ENCODE peak calls at places on chromosomes 7 and 10, in ten cellular contexts. One of them, this sample, is unnamed.

GRCh38 chr7:45990276-45990675 is 69.2 kb upstream of the IGFBP3 start:
- DNase-seq in MCF 10A: no peak
- DNase-seq in brain microvascular endothelial cell: no peak
- DNase-seq in endothelial cell: no peak
- DNase-seq in activated CD8-positive, alpha-beta T cell treated with anti-CD3 and anti-CD28 coated beads for 36 hours: no peak
- DNase-seq in fibroblast of pulmonary artery: no peak
- DNase-seq in dorsolateral prefrontal cortex: no peak
- DNase-seq in heart right ventricle: no peak
- DNase-seq in transverse colon: no peak
- DNase-seq in cardiac muscle cell: no peak
- DNase-seq in this sample: no peak

GRCh38 chr7:66167773-66168367 is 37.3 kb upstream of the TPST1 start:
- DNase-seq in heart right ventricle: no peak
- DNase-seq in endothelial cell: no peak
- DNase-seq in transverse colon: no peak
- DNase-seq in MCF 10A: peak; percentile 29
- DNase-seq in activated CD8-positive, alpha-beta T cell treated with anti-CD3 and anti-CD28 coated beads for 36 hours: no peak
- DNase-seq in cardiac muscle cell: no peak
- DNase-seq in brain microvascular endothelial cell: peak; percentile 78
- DNase-seq in fibroblast of pulmonary artery: peak; percentile 93
- DNase-seq in dorsolateral prefrontal cortex: no peak
- DNase-seq in this sample: no peak

GRCh38 chr10:2212196-2212719 is 474.9 kb upstream of the ADARB2 start:
- DNase-seq in MCF 10A: no peak
- DNase-seq in fibroblast of pulmonary artery: no peak
- DNase-seq in brain microvascular endothelial cell: no peak
- DNase-seq in dorsolateral prefrontal cortex: no peak
- DNase-seq in endothelial cell: no peak
- DNase-seq in cardiac muscle cell: no peak
- DNase-seq in activated CD8-positive, alpha-beta T cell treated with anti-CD3 and anti-CD28 coated beads for 36 hours: no peak
- DNase-seq in transverse colon: no peak
- DNase-seq in heart right ventricle: no peak
- DNase-seq in this sample: no peak

GRCh38 chr10:46234431-46235060 is 52.3 kb upstream of the ANTXRL start:
- DNase-seq in MCF 10A: no peak
- DNase-seq in fibroblast of pulmonary artery: no peak
- DNase-seq in cardiac muscle cell: no peak
- DNase-seq in activated CD8-positive, alpha-beta T cell treated with anti-CD3 and anti-CD28 coated beads for 36 hours: no peak
- DNase-seq in brain microvascular endothelial cell: no peak
- DNase-seq in heart right ventricle: peak; percentile 2
- DNase-seq in transverse colon: no peak
- DNase-seq in endothelial cell: peak; percentile 1
- DNase-seq in dorsolateral prefrontal cortex: no peak
- DNase-seq in this sample: peak; percentile 15

GRCh38 chr10:95304463-95304862 is 13.7 kb upstream of the PDLIM1 start:
- DNase-seq in MCF 10A: no peak
- DNase-seq in brain microvascular endothelial cell: no peak
- DNase-seq in transverse colon: no peak
- DNase-seq in endothelial cell: no peak
- DNase-seq in fibroblast of pulmonary artery: no peak
- DNase-seq in activated CD8-positive, alpha-beta T cell treated with anti-CD3 and anti-CD28 coated beads for 36 hours: no peak
- DNase-seq in dorsolateral prefrontal cortex: no peak
- DNase-seq in heart right ventricle: no peak
- DNase-seq in cardiac muscle cell: no peak
- DNase-seq in this sample: no peak

GRCh38 chr10:129550658-129551057 is 83.6 kb downstream of the MGMT start:
- DNase-seq in dorsolateral prefrontal cortex: no peak
- DNase-seq in heart right ventricle: no peak
- DNase-seq in activated CD8-positive, alpha-beta T cell treated with anti-CD3 and anti-CD28 coated beads for 36 hours: no peak
- DNase-seq in brain microvascular endothelial cell: no peak
- DNase-seq in transverse colon: no peak
- DNase-seq in fibroblast of pulmonary artery: no peak
- DNase-seq in MCF 10A: no peak
- DNase-seq in endothelial cell: no peak
- DNase-seq in cardiac muscle cell: no peak
- DNase-seq in this sample: no peak

GRCh38 chr10:115761166-115761565 is 511.8 kb downstream of the GFRA1 start:
- DNase-seq in endothelial cell: no peak
- DNase-seq in brain microvascular endothelial cell: no peak
- DNase-seq in cardiac muscle cell: no peak
- DNase-seq in MCF 10A: no peak
- DNase-seq in activated CD8-positive, alpha-beta T cell treated with anti-CD3 and anti-CD28 coated beads for 36 hours: no peak
- DNase-seq in dorsolateral prefrontal cortex: no peak
- DNase-seq in transverse colon: no peak
- DNase-seq in heart right ventricle: no peak
- DNase-seq in fibroblast of pulmonary artery: no peak
- DNase-seq in this sample: no peak

GRCh38 chr7:114988755-114989154 is 66.9 kb downstream of the MDFIC start:
- DNase-seq in MCF 10A: peak; percentile 73
- DNase-seq in brain microvascular endothelial cell: peak; percentile 82
- DNase-seq in transverse colon: peak; percentile 15
- DNase-seq in fibroblast of pulmonary artery: peak; percentile 69
- DNase-seq in cardiac muscle cell: no peak
- DNase-seq in endothelial cell: no peak
- DNase-seq in dorsolateral prefrontal cortex: no peak
- DNase-seq in heart right ventricle: peak; percentile 54
- DNase-seq in activated CD8-positive, alpha-beta T cell treated with anti-CD3 and anti-CD28 coated beads for 36 hours: no peak
- DNase-seq in this sample: no peak

GRCh38 chr7:76247938-76248337 is 46.2 kb downstream of the SRRM3 start:
- DNase-seq in activated CD8-positive, alpha-beta T cell treated with anti-CD3 and anti-CD28 coated beads for 36 hours: no peak
- DNase-seq in MCF 10A: no peak
- DNase-seq in endothelial cell: no peak
- DNase-seq in brain microvascular endothelial cell: no peak
- DNase-seq in transverse colon: no peak
- DNase-seq in cardiac muscle cell: no peak
- DNase-seq in heart right ventricle: no peak
- DNase-seq in fibroblast of pulmonary artery: no peak
- DNase-seq in dorsolateral prefrontal cortex: no peak
- DNase-seq in this sample: no peak

GRCh38 chr10:85778074-85778473 is 588.5 kb downstream of the GRID1 start:
- DNase-seq in dorsolateral prefrontal cortex: no peak
- DNase-seq in endothelial cell: no peak
- DNase-seq in heart right ventricle: no peak
- DNase-seq in transverse colon: no peak
- DNase-seq in activated CD8-positive, alpha-beta T cell treated with anti-CD3 and anti-CD28 coated beads for 36 hours: no peak
- DNase-seq in fibroblast of pulmonary artery: no peak
- DNase-seq in brain microvascular endothelial cell: no peak
- DNase-seq in MCF 10A: no peak
- DNase-seq in cardiac muscle cell: no peak
- DNase-seq in this sample: no peak

GRCh38 chr10:133567609-133568286 is 2.4 kb upstream of the SYCE1 start:
- DNase-seq in dorsolateral prefrontal cortex: no peak
- DNase-seq in brain microvascular endothelial cell: no peak
- DNase-seq in heart right ventricle: no peak
- DNase-seq in cardiac muscle cell: no peak
- DNase-seq in MCF 10A: no peak
- DNase-seq in transverse colon: no peak
- DNase-seq in endothelial cell: no peak
- DNase-seq in fibroblast of pulmonary artery: no peak
- DNase-seq in activated CD8-positive, alpha-beta T cell treated with anti-CD3 and anti-CD28 coated beads for 36 hours: no peak
- DNase-seq in this sample: no peak

GRCh38 chr7:1567082-1567771 is 2.6 kb downstream of the PSMG3 start:
- DNase-seq in MCF 10A: peak; percentile 49
- DNase-seq in endothelial cell: no peak
- DNase-seq in heart right ventricle: no peak
- DNase-seq in cardiac muscle cell: no peak
- DNase-seq in fibroblast of pulmonary artery: no peak
- DNase-seq in brain microvascular endothelial cell: peak; percentile 72
- DNase-seq in transverse colon: peak; percentile 55
- DNase-seq in dorsolateral prefrontal cortex: peak; percentile 62
- DNase-seq in activated CD8-positive, alpha-beta T cell treated with anti-CD3 and anti-CD28 coated beads for 36 hours: no peak
- DNase-seq in this sample: no peak

GRCh38 chr10:1461016-1461415 is 276.3 kb downstream of the ADARB2 start:
- DNase-seq in transverse colon: no peak
- DNase-seq in dorsolateral prefrontal cortex: no peak
- DNase-seq in cardiac muscle cell: no peak
- DNase-seq in brain microvascular endothelial cell: no peak
- DNase-seq in endothelial cell: no peak
- DNase-seq in activated CD8-positive, alpha-beta T cell treated with anti-CD3 and anti-CD28 coated beads for 36 hours: no peak
- DNase-seq in heart right ventricle: no peak
- DNase-seq in MCF 10A: no peak
- DNase-seq in fibroblast of pulmonary artery: no peak
- DNase-seq in this sample: no peak

GRCh38 chr10:52778511-52779392 is 6.2 kb upstream of the MBL2 start:
- DNase-seq in MCF 10A: peak; percentile 21
- DNase-seq in endothelial cell: peak; percentile 27
- DNase-seq in dorsolateral prefrontal cortex: no peak
- DNase-seq in transverse colon: no peak
- DNase-seq in heart right ventricle: no peak
- DNase-seq in activated CD8-positive, alpha-beta T cell treated with anti-CD3 and anti-CD28 coated beads for 36 hours: no peak
- DNase-seq in fibroblast of pulmonary artery: peak; percentile 57
- DNase-seq in cardiac muscle cell: peak; percentile 17
- DNase-seq in brain microvascular endothelial cell: peak; percentile 36
- DNase-seq in this sample: no peak
- TF ChIP-seq CTCF in MCF 10A: peak; percentile 15
- TF ChIP-seq CTCF in endothelial cell: peak; percentile 68
- TF ChIP-seq CTCF in dorsolateral prefrontal cortex: peak; percentile 52
- TF ChIP-seq CTCF in transverse colon: no peak
- TF ChIP-seq CTCF in heart right ventricle: peak; percentile 48
- TF ChIP-seq CTCF in activated CD8-positive, alpha-beta T cell treated with anti-CD3 and anti-CD28 coated beads for 36 hours: peak; percentile 21
- TF ChIP-seq CTCF in fibroblast of pulmonary artery: peak; percentile 75
- TF ChIP-seq CTCF in cardiac muscle cell: peak; percentile 93
- TF ChIP-seq CTCF in brain microvascular endothelial cell: peak; percentile 89
- TF ChIP-seq CTCF in this sample: peak; percentile 23

GRCh38 chr10:106360870-106361269 is 803.6 kb downstream of the SORCS1 start:
- DNase-seq in brain microvascular endothelial cell: peak; percentile 53
- DNase-seq in transverse colon: no peak
- DNase-seq in heart right ventricle: no peak
- DNase-seq in MCF 10A: peak; percentile 94
- DNase-seq in activated CD8-positive, alpha-beta T cell treated with anti-CD3 and anti-CD28 coated beads for 36 hours: no peak
- DNase-seq in endothelial cell: no peak
- DNase-seq in fibroblast of pulmonary artery: peak; percentile 98
- DNase-seq in dorsolateral prefrontal cortex: no peak
- DNase-seq in cardiac muscle cell: no peak
- DNase-seq in this sample: no peak

DNA sequence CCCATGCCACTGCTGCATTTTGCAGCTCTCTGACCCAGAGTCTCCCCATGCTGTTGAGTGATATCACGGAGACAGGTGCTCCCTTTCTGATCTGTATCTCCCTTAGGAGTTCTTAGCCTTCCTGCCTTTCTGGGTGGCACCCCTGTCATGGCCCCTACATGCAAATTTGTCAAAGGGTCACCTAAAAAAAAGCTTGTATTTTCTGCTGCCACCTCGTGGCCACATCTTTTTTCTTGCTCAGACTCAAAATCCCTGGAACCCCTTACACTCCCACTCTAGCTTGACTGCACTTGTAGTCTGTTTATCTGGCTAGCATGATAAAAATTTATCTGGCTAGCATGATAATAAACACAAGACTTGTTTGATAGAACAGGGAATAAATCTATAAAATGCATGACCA is 809.1 kb downstream of the SORCS1 start:
- DNase-seq in cardiac muscle cell: no peak
- DNase-seq in MCF 10A: peak; percentile 27
- DNase-seq in brain microvascular endothelial cell: no peak
- DNase-seq in activated CD8-positive, alpha-beta T cell treated with anti-CD3 and anti-CD28 coated beads for 36 hours: peak; percentile 5
- DNase-seq in dorsolateral prefrontal cortex: no peak
- DNase-seq in fibroblast of pulmonary artery: peak; percentile 21
- DNase-seq in transverse colon: no peak
- DNase-seq in heart right ventricle: no peak
- DNase-seq in endothelial cell: peak; percentile 23
- DNase-seq in this sample: no peak
- TF ChIP-seq CTCF in cardiac muscle cell: peak; percentile 49
- TF ChIP-seq CTCF in MCF 10A: peak; percentile 35
- TF ChIP-seq CTCF in brain microvascular endothelial cell: peak; percentile 44
- TF ChIP-seq CTCF in activated CD8-positive, alpha-beta T cell treated with anti-CD3 and anti-CD28 coated beads for 36 hours: no peak
- TF ChIP-seq CTCF in dorsolateral prefrontal cortex: no peak
- TF ChIP-seq CTCF in fibroblast of pulmonary artery: peak; percentile 50
- TF ChIP-seq CTCF in transverse colon: no peak
- TF ChIP-seq CTCF in heart right ventricle: no peak
- TF ChIP-seq CTCF in endothelial cell: no peak
- TF ChIP-seq CTCF in this sample: no peak

GRCh38 chr7:71377062-71377461 is 245.1 kb downstream of the GALNT17 start:
- DNase-seq in dorsolateral prefrontal cortex: no peak
- DNase-seq in brain microvascular endothelial cell: no peak
- DNase-seq in MCF 10A: no peak
- DNase-seq in heart right ventricle: no peak
- DNase-seq in cardiac muscle cell: no peak
- DNase-seq in transverse colon: no peak
- DNase-seq in fibroblast of pulmonary artery: no peak
- DNase-seq in activated CD8-positive, alpha-beta T cell treated with anti-CD3 and anti-CD28 coated beads for 36 hours: no peak
- DNase-seq in endothelial cell: no peak
- DNase-seq in this sample: no peak
- TF ChIP-seq CTCF in dorsolateral prefrontal cortex: no peak
- TF ChIP-seq CTCF in brain microvascular endothelial cell: no peak
- TF ChIP-seq CTCF in MCF 10A: no peak
- TF ChIP-seq CTCF in heart right ventricle: no peak
- TF ChIP-seq CTCF in cardiac muscle cell: no peak
- TF ChIP-seq CTCF in transverse colon: no peak
- TF ChIP-seq CTCF in fibroblast of pulmonary artery: no peak
- TF ChIP-seq CTCF in activated CD8-positive, alpha-beta T cell treated with anti-CD3 and anti-CD28 coated beads for 36 hours: no peak
- TF ChIP-seq CTCF in endothelial cell: no peak
- TF ChIP-seq CTCF in this sample: no peak

GRCh38 chr7:43702974-43703373 is 26.3 kb downstream of the COA1 start:
- DNase-seq in endothelial cell: no peak
- DNase-seq in transverse colon: no peak
- DNase-seq in MCF 10A: no peak
- DNase-seq in heart right ventricle: no peak
- DNase-seq in dorsolateral prefrontal cortex: no peak
- DNase-seq in activated CD8-positive, alpha-beta T cell treated with anti-CD3 and anti-CD28 coated beads for 36 hours: no peak
- DNase-seq in cardiac muscle cell: no peak
- DNase-seq in fibroblast of pulmonary artery: no peak
- DNase-seq in brain microvascular endothelial cell: no peak
- DNase-seq in this sample: no peak
- TF ChIP-seq CTCF in endothelial cell: no peak
- TF ChIP-seq CTCF in transverse colon: no peak
- TF ChIP-seq CTCF in MCF 10A: no peak
- TF ChIP-seq CTCF in heart right ventricle: no peak
- TF ChIP-seq CTCF in dorsolateral prefrontal cortex: no peak
- TF ChIP-seq CTCF in activated CD8-positive, alpha-beta T cell treated with anti-CD3 and anti-CD28 coated beads for 36 hours: no peak
- TF ChIP-seq CTCF in cardiac muscle cell: no peak
- TF ChIP-seq CTCF in fibroblast of pulmonary artery: no peak
- TF ChIP-seq CTCF in brain microvascular endothelial cell: no peak
- TF ChIP-seq CTCF in this sample: no peak